ENCODE peak calls at places on chromosomes 2 and 18, in five cellular contexts. P is hepatocyte; E is CD8-positive, alpha-beta T cell; N is OCI-LY7; X is endothelial cell of umbilical vein. T is an unnamed sample.

GRCh38 chr18:24488824-24489493 is 28.5 kb downstream of the HRH4 start:
- DNase-seq in P (peak; percentile 62), E (no peak), N (peak; percentile 67), X (peak; percentile 54), T (no peak)

GRCh38 chr18:32257073-32257780 is 67.4 kb downstream of the MEP1B start:
- DNase-seq in P (no peak), E (no peak), N (no peak), X (no peak), T (no peak)

GRCh38 chr2:6937582-6937981 is 20.4 kb downstream of the RNF144A start:
- DNase-seq in P (no peak), E (no peak), N (no peak), X (no peak), T (no peak)

GRCh38 chr18:79780547-79780946 is 17.2 kb upstream of the KCNG2 start:
- DNase-seq in P (no peak), E (no peak), N (no peak), X (no peak), T (no peak)

GRCh38 chr18:71994273-71994672 is 549.9 kb downstream of the CBLN2 start:
- DNase-seq in P (no peak), E (no peak), N (no peak), X (no peak), T (no peak)

GRCh38 chr2:64623232-64623879 is 30.4 kb downstream of the SERTAD2 start:
- DNase-seq in P (no peak), E (no peak), N (no peak), X (no peak), T (no peak)

GRCh38 chr2:28821295-28821958 is 10.8 kb downstream of the SPDYA start:
- DNase-seq in P (peak; percentile 73), E (peak; percentile 67), N (peak; percentile 65), X (peak; percentile 81), T (peak; percentile 66)

GRCh38 chr2:219302412-219302968 is 6.7 kb downstream of the PTPRN start:
- DNase-seq in P (no peak), E (no peak), N (no peak), X (no peak), T (no peak)

GRCh38 chr2:207474871-207475485 is 54.8 kb upstream of the CREB1 start:
- DNase-seq in P (peak; percentile 75), E (peak; percentile 63), N (peak; percentile 57), X (peak; percentile 67), T (no peak)

GRCh38 chr2:26961603-26962184 is 8.7 kb upstream of the MAPRE3 start:
- DNase-seq in P (peak; percentile 84), E (peak; percentile 82), N (peak; percentile 80), X (peak; percentile 87), T (peak; percentile 89)

GRCh38 chr2:200762127-200762526 is 49.6 kb upstream of the BZW1 start:
- DNase-seq in P (no peak), E (no peak), N (no peak), X (no peak), T (no peak)

GRCh38 chr2:172496096-172496709 is 59.7 kb upstream of the PDK1 start:
- DNase-seq in P (no peak), E (peak; percentile 37), N (peak; percentile 11), X (peak; percentile 31), T (no peak)

GRCh38 chr2:71898851-71899681 is 248.6 kb downstream of the CYP26B1 start:
- DNase-seq in P (no peak), E (no peak), N (no peak), X (no peak), T (no peak)

GRCh38 chr2:229679393-229680125 is 34.8 kb downstream of the DNER start:
- DNase-seq in P (peak; percentile 6), E (no peak), N (no peak), X (no peak), T (no peak)

GRCh38 chr2:100615886-100616285 is 53.1 kb downstream of the PDCL3 start:
- DNase-seq in P (no peak), E (no peak), N (no peak), X (no peak), T (no peak)

GRCh38 chr2:63700276-63700675 is 111.5 kb downstream of the MDH1 start:
- DNase-seq in P (no peak), E (no peak), N (no peak), X (no peak), T (no peak)

GRCh38 chr18:79637181-79637920 is 42.3 kb upstream of the CTDP1 start:
- DNase-seq in P (no peak), E (no peak), N (no peak), X (no peak), T (no peak)

GRCh38 chr2:74188696-74189095 is 9.7 kb upstream of the MTHFD2 start:
- DNase-seq in P (no peak), E (no peak), N (no peak), X (no peak), T (no peak)

GRCh38 chr2:42944744-42945415 is 152.5 kb upstream of the HAAO start:
- DNase-seq in P (no peak), E (no peak), N (no peak), X (no peak), T (no peak)

GRCh38 chr2:27771202-27771547 is 344 bp upstream of the MRPL33 start:
- DNase-seq in P (no peak), E (no peak), N (no peak), X (no peak), T (no peak)

GRCh38 chr18:46190667-46191066 is 86.5 kb downstream of the HAUS1 start:
- DNase-seq in P (no peak), E (no peak), N (no peak), X (no peak), T (no peak)

GRCh38 chr2:207796585-207797350 is 27.1 kb upstream of the FZD5 start:
- DNase-seq in P (peak; percentile 53), E (no peak), N (no peak), X (no peak), T (no peak)

GRCh38 chr18:42582266-42582665 is 533.2 kb downstream of the RIT2 start:
- DNase-seq in P (no peak), E (no peak), N (no peak), X (no peak), T (no peak)

GRCh38 chr18:60059216-60059615 is 159.4 kb downstream of the PMAIP1 start:
- DNase-seq in P (no peak), E (no peak), N (no peak), X (no peak), T (no peak)

GRCh38 chr2:134280726-134281125 is 26.9 kb downstream of the MGAT5 start:
- DNase-seq in P (no peak), E (no peak), N (no peak), X (no peak), T (no peak)

GRCh38 chr2:228768818-228769217 is 502.3 kb downstream of the PID1 start:
- DNase-seq in P (peak; percentile 12), E (no peak), N (no peak), X (no peak), T (no peak)

DNA sequence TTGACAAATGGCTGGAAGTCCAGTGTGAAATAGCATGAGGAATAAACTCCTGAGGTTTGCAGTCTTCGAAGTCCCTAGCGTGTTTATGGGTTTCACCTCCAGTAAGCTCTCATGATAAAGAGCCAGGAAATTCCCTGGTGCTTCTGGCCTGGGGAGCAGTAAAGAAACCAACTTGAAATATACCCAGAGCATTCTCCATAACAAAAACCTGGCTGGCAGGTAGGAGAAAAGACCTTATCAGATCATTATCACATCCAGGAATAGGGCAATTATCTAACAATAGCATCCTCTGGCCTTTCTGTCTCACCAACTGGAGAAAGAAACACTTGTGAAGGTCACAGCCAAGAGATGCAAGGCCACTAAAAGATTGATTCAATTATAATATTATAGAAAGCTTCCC is 513.6 kb upstream of the LRRTM4 start:
- DNase-seq in P (no peak), E (no peak), N (no peak), X (no peak), T (no peak)
- H3K27ac ChIP-seq in P (no peak overlapping the region), E (no peak overlapping the region), N (no peak overlapping the region), X (no peak overlapping the region), T (no peak overlapping the region)

DNA sequence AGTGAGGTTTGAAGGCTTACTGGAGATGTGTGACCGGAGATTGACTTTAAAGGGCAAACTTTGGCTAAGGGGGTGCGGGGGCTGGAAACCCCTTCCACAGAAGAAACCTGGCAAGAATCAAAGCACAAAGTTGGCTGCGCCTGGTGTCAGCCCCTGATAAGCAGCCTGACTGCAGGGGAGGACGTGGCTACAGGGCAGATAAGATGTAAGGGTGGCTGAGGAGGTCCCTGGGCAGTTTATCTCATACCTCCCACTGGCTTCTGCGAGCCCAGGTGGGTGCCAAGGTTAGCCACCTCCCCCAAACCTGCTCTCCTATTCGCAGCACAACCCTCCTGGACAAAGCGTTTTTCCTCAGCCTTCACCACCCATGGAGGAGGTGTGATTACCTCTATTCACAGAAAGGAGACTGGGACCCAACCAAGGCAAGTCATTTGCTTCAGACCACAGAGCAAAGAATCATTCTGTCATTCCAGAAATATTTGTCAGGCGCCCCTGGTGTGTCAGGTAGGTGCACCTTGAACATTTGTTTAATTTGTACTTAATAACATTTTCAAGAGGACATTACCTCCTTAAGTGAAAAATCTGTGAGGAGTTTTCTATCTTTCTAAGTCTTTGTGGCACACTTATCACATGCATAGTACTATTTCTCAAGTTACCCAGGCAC is 73.1 kb upstream of the IL1R1 start:
- DNase-seq in P (no peak), E (no peak), N (no peak), X (no peak), T (no peak)
- H3K4me3 ChIP-seq in P (no peak overlapping the region), E (no peak overlapping the region), N (no peak overlapping the region), X (no peak overlapping the region), T (no peak overlapping the region)

GRCh38 chr2:95276888-95277245 is 2.6 kb downstream of the PROM2 start:
- DNase-seq in P (no peak), E (no peak), N (no peak), X (no peak), T (no peak)

GRCh38 chr2:95276244-95276887 is 2.1 kb downstream of the PROM2 start:
- DNase-seq in P (no peak), E (no peak), N (no peak), X (no peak), T (peak; percentile 69)

GRCh38 chr2:95278051-95278471 is 3.8 kb downstream of the PROM2 start:
- DNase-seq in P (no peak), E (no peak), N (no peak), X (no peak), T (peak; percentile 16)

GRCh38 chr2:95278637-95279225 is 4.5 kb downstream of the PROM2 start:
- DNase-seq in P (no peak), E (no peak), N (no peak), X (no peak), T (no peak)

DNA sequence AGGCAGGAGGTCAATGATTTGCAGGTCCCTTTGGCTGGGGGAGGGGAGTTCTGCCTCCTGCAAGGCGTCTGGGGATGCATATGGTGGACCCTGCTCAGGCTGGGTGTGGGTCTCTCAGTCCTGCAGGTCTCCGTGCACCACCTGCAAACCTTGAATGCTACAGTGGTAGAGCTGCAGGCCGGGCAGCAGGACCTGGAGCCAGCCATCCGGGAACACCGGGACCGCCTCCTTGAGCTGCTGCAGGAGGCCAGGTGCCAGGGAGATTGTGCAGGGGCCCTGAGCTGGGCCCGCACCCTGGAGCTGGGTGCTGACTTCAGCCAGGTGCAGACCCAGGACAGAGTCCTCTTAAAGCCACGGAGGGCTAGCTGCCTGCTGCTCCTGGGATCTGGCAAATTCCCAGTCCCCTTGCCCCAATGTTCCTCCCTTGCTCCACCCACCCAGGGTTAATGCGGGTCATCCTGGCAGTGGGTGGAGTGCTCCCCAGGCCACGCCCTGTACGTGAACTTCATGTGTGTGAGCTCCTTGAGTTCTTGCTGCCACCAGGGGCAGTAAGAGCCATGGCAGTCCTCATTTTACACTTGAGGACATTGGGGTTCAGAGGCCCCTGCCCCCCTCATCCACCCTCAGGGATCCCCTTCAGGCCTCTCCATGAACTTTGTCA is 3.1 kb downstream of the PROM2 start:
- DNase-seq in P (no peak), E (no peak), N (peak; percentile 6), X (no peak), T (peak; percentile 77)
- TF ChIP-seq CTCF in P (no peak), E (no peak), N (no peak), X (no peak), T (no peak)

GRCh38 chr18:9931146-9931545 is 17.3 kb downstream of the VAPA start:
- DNase-seq in P (no peak), E (no peak), N (no peak), X (no peak), T (no peak)
- H3K27ac ChIP-seq in P (no peak overlapping the region), E (no peak overlapping the region), N (no peak overlapping the region), X (no peak overlapping the region), T (no peak overlapping the region)

T was measured in pancreas.